ENCODE peak calls at places on chromosome 5, in six cellular contexts. L, K, S, O, P and V are unnamed samples.
A peak's percentile ranks its signal among the peaks of the same experiment; 100 is the strongest.

GRCh38 chr5:141965071-141965470 is 3.8 kb upstream of the RNF14 start:
- DNase-seq in L (no peak), K (no peak), S (no peak), O (no peak), P (no peak), V (no peak)

GRCh38 chr5:40154194-40154593 is 525.5 kb upstream of the PTGER4 start:
- DNase-seq in L (no peak), K (no peak), S (no peak), O (no peak), P (no peak), V (no peak)

GRCh38 chr5:81898403-81898802 is 73.4 kb upstream of the ATG10 start:
- DNase-seq in L (no peak), K (no peak), S (no peak), O (no peak), P (no peak), V (no peak)

GRCh38 chr5:157143127-157143959 is 678 bp upstream of the MED7 start:
- DNase-seq in L (no peak), K (peak; percentile 44), S (peak; percentile 44), O (peak; percentile 21), P (peak; percentile 72), V (peak; percentile 45)

GRCh38 chr5:54873696-54874095 is 111.7 kb downstream of the ESM1 start:
- DNase-seq in L (no peak), K (no peak), S (peak; percentile 65), O (peak; percentile 55), P (no peak), V (peak; percentile 19)

GRCh38 chr5:60196382-60197113 is 303.0 kb upstream of the PDE4D start:
- DNase-seq in L (peak; percentile 84), K (no peak), S (peak; percentile 94), O (peak; percentile 96), P (no peak), V (peak; percentile 7)

GRCh38 chr5:69024241-69024651 is 69.6 kb upstream of the SLC30A5 start:
- DNase-seq in L (peak; percentile 33), K (no peak), S (peak; percentile 77), O (peak; percentile 19), P (no peak), V (peak; percentile 54)

GRCh38 chr5:133489632-133490031 is 122.7 kb downstream of the FSTL4 start:
- DNase-seq in L (no peak), K (no peak), S (no peak), O (no peak), P (no peak), V (no peak)

GRCh38 chr5:65882278-65882677 is 44.1 kb upstream of the ERBIN start:
- DNase-seq in L (no peak), K (no peak), S (peak; percentile 28), O (no peak), P (no peak), V (no peak)

GRCh38 chr5:136308396-136308795 is 56.9 kb downstream of the TRPC7 start:
- DNase-seq in L (no peak), K (no peak), S (peak; percentile 3), O (no peak), P (no peak), V (peak; percentile 21)

GRCh38 chr5:136517755-136518154 is 152.4 kb upstream of the TRPC7 start:
- DNase-seq in L (no peak), K (no peak), S (no peak), O (no peak), P (no peak), V (no peak)

GRCh38 chr5:135249658-135250057 is 149.4 kb downstream of the MACROH2A1 start:
- DNase-seq in L (peak; percentile 55), K (no peak), S (no peak), O (peak; percentile 47), P (no peak), V (peak; percentile 46)

GRCh38 chr5:176737001-176737745 is 73.2 kb upstream of the UNC5A start:
- DNase-seq in L (no peak), K (peak; percentile 7), S (no peak), O (no peak), P (no peak), V (no peak)

GRCh38 chr5:138330813-138331448 is 673 bp downstream of the CDC25C start:
- DNase-seq in L (no peak), K (no peak), S (no peak), O (no peak), P (no peak), V (peak; percentile 47)

GRCh38 chr5:16411741-16412455 is 53.7 kb downstream of the ZNF622 start:
- DNase-seq in L (peak; percentile 68), K (no peak), S (no peak), O (peak; percentile 63), P (no peak), V (peak; percentile 33)

GRCh38 chr5:124755565-124755964 is 9.1 kb upstream of the ZNF608 start:
- DNase-seq in L (no peak), K (no peak), S (no peak), O (peak; percentile 50), P (no peak), V (peak; percentile 32)

GRCh38 chr5:10789726-10790125 is 28.7 kb upstream of the DAP start:
- DNase-seq in L (peak; percentile 11), K (no peak), S (no peak), O (peak; percentile 45), P (no peak), V (no peak)

GRCh38 chr5:158895573-158895972 is 204.1 kb downstream of the EBF1 start:
- DNase-seq in L (no peak), K (no peak), S (no peak), O (no peak), P (no peak), V (no peak)

GRCh38 chr5:178661836-178662540 is 35.1 kb upstream of the CLK4 start:
- DNase-seq in L (no peak), K (no peak), S (no peak), O (no peak), P (no peak), V (no peak)

GRCh38 chr5:77972545-77973252 is 196.6 kb upstream of the TBCA start:
- DNase-seq in L (no peak), K (no peak), S (no peak), O (peak; percentile 23), P (peak; percentile 27), V (peak; percentile 19)

GRCh38 chr5:53069626-53070025 is 39.9 kb downstream of the MOCS2 start:
- DNase-seq in L (peak; percentile 94), K (no peak), S (peak; percentile 81), O (peak; percentile 94), P (no peak), V (peak; percentile 91)

GRCh38 chr5:65127181-65127901 is 354.4 kb downstream of the ADAMTS6 start:
- DNase-seq in L (peak; percentile 79), K (no peak), S (peak; percentile 21), O (peak; percentile 88), P (no peak), V (peak; percentile 54)

GRCh38 chr5:110159202-110159601 is 469.5 kb downstream of the MAN2A1 start:
- DNase-seq in L (no peak), K (no peak), S (peak; percentile 38), O (peak; percentile 78), P (no peak), V (no peak)

GRCh38 chr5:125180222-125180621 is 433.8 kb upstream of the ZNF608 start:
- DNase-seq in L (no peak), K (no peak), S (peak; percentile 59), O (peak; percentile 27), P (no peak), V (no peak)

GRCh38 chr5:59988396-59988795 is 94.9 kb upstream of the PDE4D start:
- DNase-seq in L (no peak), K (no peak), S (no peak), O (no peak), P (no peak), V (no peak)

GRCh38 chr5:148414848-148415247 is 31.1 kb downstream of the FBXO38 start:
- DNase-seq in L (no peak), K (no peak), S (no peak), O (no peak), P (no peak), V (no peak)

GRCh38 chr5:149799119-149799623 is 69.1 kb downstream of the PPARGC1B start:
- DNase-seq in L (peak; percentile 88), K (no peak), S (peak; percentile 71), O (peak; percentile 74), P (peak; percentile 55), V (peak; percentile 76)

GRCh38 chr5:27241564-27242257 is 203.3 kb upstream of the CDH9 start:
- DNase-seq in L (peak; percentile 95), K (no peak), S (peak; percentile 97), O (peak; percentile 98), P (no peak), V (no peak)

GRCh38 chr5:27612161-27612560 is 573.8 kb upstream of the CDH9 start:
- DNase-seq in L (no peak), K (no peak), S (peak; percentile 59), O (no peak), P (no peak), V (no peak)

GRCh38 chr5:107153304-107153703 is 517.4 kb downstream of the EFNA5 start:
- DNase-seq in L (no peak), K (no peak), S (no peak), O (peak; percentile 4), P (no peak), V (no peak)

GRCh38 chr5:2153350-2153749 is 270.6 kb upstream of the IRX4 start:
- DNase-seq in L (no peak), K (no peak), S (no peak), O (no peak), P (no peak), V (no peak)

GRCh38 chr5:132227485-132228240 is at the start of gene P4HA2:
- DNase-seq in L (peak; percentile 67), K (peak; percentile 45), S (peak; percentile 77), O (peak; percentile 69), P (peak; percentile 93), V (peak; percentile 87)

GRCh38 chr5:124580925-124581821 is 165.3 kb downstream of the ZNF608 start:
- DNase-seq in L (no peak), K (no peak), S (no peak), O (no peak), P (no peak), V (no peak)

GRCh38 chr5:167797933-167798332 is 493.5 kb upstream of the WWC1 start:
- DNase-seq in L (no peak), K (no peak), S (peak; percentile 29), O (peak; percentile 61), P (no peak), V (no peak)

GRCh38 chr5:126917918-126918623 is 112.3 kb downstream of the MARCHF3 start:
- DNase-seq in L (peak; percentile 69), K (no peak), S (peak; percentile 15), O (peak; percentile 75), P (no peak), V (peak; percentile 17)